ENCODE peak calls at places on chromosomes 5 and 9, in seven cellular contexts. J is fibroblast of lung; G is uterus; Y is CD8-positive, alpha-beta T cell; E is AG10803; R is PC-9; W is GM23338. H is an unnamed sample.

GRCh38 chr5:73486119-73486899 is 11.9 kb upstream of the BTF3 start:
- DNase-seq in W (peak), E (no peak), Y (no peak), R (no peak), J (no peak), G (no peak), H (no peak)

GRCh38 chr5:106140101-106140500 is 1530.6 kb downstream of the EFNA5 start:
- DNase-seq in G (no peak), R (no peak), Y (no peak), E (no peak), J (peak), W (no peak), H (no peak)

GRCh38 chr5:157855404-157855994 is 3.4 kb downstream of the CLINT1 start:
- DNase-seq in W (peak), J (peak), Y (no peak), R (peak), G (peak), E (peak), H (peak)

GRCh38 chr5:126486332-126486731 is 63.1 kb downstream of the GRAMD2B start:
- DNase-seq in E (no peak), Y (no peak), R (no peak), W (no peak), J (no peak), G (no peak), H (no peak)

GRCh38 chr9:110140276-110140675 is 67.7 kb downstream of the C9orf152 start:
- DNase-seq in E (no peak), J (no peak), G (no peak), W (no peak), R (no peak), Y (no peak), H (no peak)

GRCh38 chr9:38421498-38422211 is 2.6 kb downstream of the IGFBPL1 start:
- DNase-seq in E (no peak), J (no peak), Y (no peak), W (peak), G (no peak), R (no peak), H (no peak)

GRCh38 chr5:17882760-17883488 is 248.7 kb downstream of the TAF11L14 start:
- DNase-seq in Y (no peak), W (peak), E (no peak), R (no peak), J (no peak), G (no peak), H (no peak)

GRCh38 chr5:95178046-95178651 is 106.7 kb downstream of the MCTP1 start:
- DNase-seq in W (peak), R (no peak), J (peak), G (no peak), E (no peak), Y (no peak), H (peak)

GRCh38 chr5:79567926-79568549 is 44.2 kb upstream of the TENT2 start:
- DNase-seq in G (no peak), E (peak), R (no peak), Y (no peak), J (peak), W (no peak), H (no peak)

GRCh38 chr5:71946631-71947030 is 160.6 kb upstream of the MAP1B start:
- DNase-seq in W (no peak), Y (no peak), E (no peak), J (no peak), G (no peak), R (no peak), H (no peak)

GRCh38 chr9:125522328-125522725 is 184.7 kb downstream of the MAPKAP1 start:
- DNase-seq in R (peak), W (no peak), Y (no peak), E (peak), J (peak), G (no peak), H (peak)

GRCh38 chr9:121902483-121903135 is 190.5 kb downstream of the TTLL11 start:
- DNase-seq in E (peak), J (peak), G (peak), R (no peak), W (no peak), Y (no peak), H (peak)

GRCh38 chr9:111926421-111926875 is 29.8 kb downstream of the UGCG start:
- DNase-seq in J (peak), Y (peak), G (no peak), E (peak), R (no peak), W (no peak), H (no peak)

GRCh38 chr9:121262953-121263352 is 5.0 kb upstream of the GSN start:
- DNase-seq in Y (no peak), J (no peak), R (no peak), W (no peak), G (no peak), E (no peak), H (no peak)

GRCh38 chr5:88888799-88889164 is 5.8 kb upstream of the MEF2C start:
- DNase-seq in W (no peak), Y (no peak), E (no peak), R (no peak), J (no peak), G (no peak), H (no peak)

GRCh38 chr9:132214027-132214622 is 52.3 kb downstream of the NTNG2 start:
- DNase-seq in Y (no peak), R (peak), E (peak), W (peak), G (peak), J (peak), H (peak)

GRCh38 chr9:74499770-74500583 is 2.8 kb downstream of the RORB start:
- DNase-seq in G (no peak), W (peak), E (no peak), Y (no peak), R (no peak), J (peak), H (no peak)

GRCh38 chr5:164013077-164013670 is 507.8 kb downstream of the MAT2B start:
- DNase-seq in E (peak), W (peak), J (peak), Y (no peak), R (peak), G (no peak), H (peak)

GRCh38 chr9:110526426-110526825 is 53.1 kb downstream of the SVEP1 start:
- DNase-seq in Y (no peak), G (no peak), R (no peak), W (no peak), E (peak), J (peak), H (peak)

GRCh38 chr5:142892021-142892420 is 121.8 kb downstream of the ARHGAP26 start:
- DNase-seq in E (no peak), G (no peak), J (no peak), W (no peak), R (no peak), Y (no peak), H (no peak)

DNA sequence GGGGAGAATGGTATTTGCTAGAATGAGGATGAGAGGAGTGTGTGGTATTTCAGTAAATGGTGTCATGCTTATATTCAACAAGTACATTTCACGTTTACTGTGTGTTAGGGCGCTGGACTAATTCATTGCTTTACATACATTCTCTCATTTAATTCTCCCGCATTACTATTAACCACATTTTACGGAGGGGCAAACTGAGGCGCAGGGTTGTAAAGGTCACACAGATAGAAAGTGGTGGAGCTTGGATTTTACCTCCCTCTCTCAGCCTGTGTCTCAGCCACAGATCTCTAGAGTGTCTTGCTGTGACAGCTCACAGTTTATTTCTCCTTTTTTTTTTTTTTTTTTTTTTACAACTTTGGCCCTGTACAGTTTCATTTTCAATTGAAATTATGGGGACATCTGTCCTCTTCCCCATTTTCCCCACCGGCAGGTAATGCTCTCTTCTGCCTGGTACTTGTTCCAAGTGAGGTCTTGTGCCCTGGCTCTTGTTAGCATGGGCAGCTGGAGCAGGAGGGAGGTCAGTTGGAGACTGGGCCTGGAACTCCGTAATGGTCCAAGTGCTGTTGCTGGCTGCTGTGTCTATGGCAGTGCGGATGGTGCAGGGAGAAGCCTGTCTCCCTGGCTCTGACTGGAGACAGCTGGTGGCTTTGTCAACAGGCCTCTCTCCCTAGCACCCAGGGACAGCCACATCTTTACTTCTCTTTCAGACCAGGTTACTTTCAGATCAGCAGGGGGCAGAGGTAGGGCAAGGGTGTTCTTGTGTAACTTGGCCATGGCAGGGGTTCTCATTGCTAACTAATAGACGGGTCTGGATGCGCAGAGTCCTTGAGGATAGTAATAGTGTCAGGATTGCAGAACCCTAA is 20.5 kb upstream of the NDST1 start:
- DNase-seq in E (peak), R (no peak), G (no peak), Y (no peak), W (no peak), J (no peak), H (no peak)
- TF ChIP-seq CTCF in E (peak), R (no peak), G (no peak), Y (no peak), W (peak), J (no peak), H (no peak)

GRCh38 chr9:6946583-6946982 is 188.8 kb downstream of the KDM4C start:
- DNase-seq in R (no peak), G (no peak), E (no peak), W (no peak), Y (no peak), J (no peak), H (no peak)

GRCh38 chr9:6943293-6943692 is 185.5 kb downstream of the KDM4C start:
- DNase-seq in J (no peak), E (no peak), R (no peak), Y (no peak), G (no peak), W (no peak), H (no peak)

GRCh38 chr9:6944896-6945295 is 187.1 kb downstream of the KDM4C start:
- DNase-seq in W (no peak), G (no peak), E (peak), Y (no peak), J (peak), R (no peak), H (no peak)

GRCh38 chr9:6944093-6944551 is 186.3 kb downstream of the KDM4C start:
- DNase-seq in J (peak), W (no peak), R (no peak), Y (no peak), G (no peak), E (peak), H (peak)

DNA sequence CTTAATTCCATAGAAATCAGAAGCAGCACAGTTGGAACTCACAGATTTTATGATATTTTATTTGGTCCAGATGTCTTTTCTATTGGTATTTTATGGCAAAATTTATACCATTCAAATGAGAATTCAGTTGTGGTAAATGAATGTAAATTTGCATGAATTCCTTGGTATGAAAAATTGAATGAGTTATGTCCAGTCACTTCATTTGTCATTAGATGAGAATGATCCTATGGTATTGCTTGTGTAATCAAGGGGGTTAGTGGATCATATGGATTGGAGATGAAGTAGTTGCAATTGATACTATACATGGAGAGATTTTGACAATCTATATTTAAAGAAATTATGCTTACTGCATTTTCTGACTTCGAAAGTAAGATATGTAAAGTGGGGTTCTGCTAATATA is 188.1 kb downstream of the KDM4C start:
- DNase-seq in E (no peak), J (no peak), Y (no peak), W (no peak), R (no peak), G (no peak), H (no peak)
- H3K4me3 ChIP-seq in E (no peak), J (no peak), Y (no peak), W (no peak), R (no peak), G (no peak), H (no peak)

DNA sequence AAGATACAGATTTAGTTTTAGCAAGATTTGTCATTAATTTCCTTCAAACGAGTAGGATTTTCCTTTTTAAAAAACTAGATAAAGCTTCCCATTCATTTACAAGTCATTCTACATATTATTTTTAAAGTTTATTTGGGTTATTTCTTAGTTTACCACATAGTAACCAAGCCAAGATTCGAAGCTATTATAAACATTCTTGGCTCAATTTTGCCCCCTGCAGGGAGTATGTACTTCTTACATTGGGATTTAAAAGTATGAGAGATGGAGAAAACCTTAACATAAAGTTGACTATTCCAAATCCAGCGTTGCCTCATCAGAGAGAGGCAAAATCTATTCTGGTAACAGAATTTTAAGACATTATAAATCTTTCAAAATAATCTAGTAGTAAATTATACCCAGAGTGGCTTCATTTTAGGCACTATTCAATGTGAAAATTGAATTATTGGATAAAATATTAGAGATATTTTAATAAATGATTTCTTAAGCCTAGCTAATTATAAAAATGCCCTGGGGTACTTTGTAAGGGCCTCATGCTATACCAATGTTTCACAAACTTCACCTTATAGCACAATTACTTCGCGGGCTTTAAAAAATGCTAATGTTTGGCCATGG is 39.1 kb downstream of the FBN2 start:
- DNase-seq in Y (no peak), E (peak), G (no peak), J (peak), W (peak), R (no peak), H (peak)
- TF ChIP-seq CTCF in Y (no peak), E (peak), G (peak), J (peak), W (peak), R (peak), H (peak)

DNA sequence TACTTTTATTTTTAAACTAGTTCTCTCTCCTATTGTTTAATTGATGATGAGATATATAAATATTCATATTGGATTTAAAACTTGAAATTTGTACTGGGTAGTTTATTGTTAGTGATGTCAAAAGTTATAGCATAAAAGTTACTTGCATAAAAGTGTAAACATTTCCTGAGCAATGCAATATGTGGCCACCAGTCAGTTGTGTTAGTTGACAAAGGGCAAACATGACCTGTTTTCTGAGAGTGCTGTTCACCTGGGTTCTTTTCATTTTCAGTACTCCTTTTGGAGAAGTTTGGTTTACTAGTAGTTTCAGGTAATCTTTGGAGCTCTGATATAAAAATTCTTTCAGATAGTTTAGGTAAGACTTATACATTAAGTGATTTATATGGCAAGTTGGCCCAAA is 69.4 kb downstream of the COMMD10 start:
- DNase-seq in G (no peak), W (no peak), Y (no peak), J (no peak), E (no peak), R (no peak), H (no peak)
- H3K4me3 ChIP-seq in G (no peak), W (no peak), Y (no peak), J (no peak), E (no peak), R (no peak), H (no peak)

GRCh38 chr9:98773721-98774120 is 22.6 kb downstream of the ANKS6 start:
- DNase-seq in W (no peak), J (no peak), G (no peak), Y (no peak), R (no peak), E (no peak), H (no peak)
- TF ChIP-seq CTCF in W (peak), J (no peak), G (no peak), Y (no peak), R (no peak), E (no peak), H (no peak)

GRCh38 chr5:40680741-40681350 is 1.1 kb downstream of the PTGER4 start:
- DNase-seq in R (no peak), J (no peak), W (peak), Y (peak), G (peak), E (peak), H (no peak)
- H3K4me3 ChIP-seq in R (peak), J (peak), W (peak), Y (peak), G (peak), E (peak), H (peak)

GRCh38 chr5:60929024-60929423 is 15.8 kb downstream of the ERCC8 start:
- DNase-seq in W (peak), R (no peak), E (no peak), G (no peak), J (peak), Y (no peak), H (no peak)
- TF ChIP-seq CTCF in W (no peak), R (peak), E (peak), G (no peak), J (peak), Y (no peak), H (no peak)

GRCh38 chr5:42908086-42908485 is 96.4 kb upstream of the SELENOP start:
- DNase-seq in W (no peak), Y (no peak), E (no peak), J (no peak), R (no peak), G (no peak), H (no peak)
- H3K4me3 ChIP-seq in W (peak), Y (peak), E (no peak), J (no peak), R (no peak), G (no peak), H (no peak)

H was measured in astrocyte of the cerebellum.